ENCODE peak calls at places on chromosomes 7 and 10, in four cellular contexts. Q is K562, Z is HepG2, R is GM12892. U is an unnamed sample.

GRCh38 chr7:36284470-36284869 is 105.2 kb upstream of the ANLN start:
- DNase-seq in Z (no peak), Q (no peak), R (no peak), U (no peak)

GRCh38 chr7:142053988-142054387 is 57.5 kb upstream of the MGAM2 start:
- DNase-seq in R (no peak), Z (no peak), Q (no peak), U (no peak)

GRCh38 chr7:47047384-47047783 is 534.5 kb downstream of the TNS3 start:
- DNase-seq in Z (no peak), R (no peak), Q (no peak), U (no peak)

GRCh38 chr10:46223064-46223480 is 63.7 kb upstream of the ANTXRL start:
- DNase-seq in R (no peak), Z (no peak), Q (no peak), U (no peak)

GRCh38 chr10:78960316-78960800 is 108.4 kb upstream of the ZMIZ1 start:
- DNase-seq in R (no peak), Z (no peak), Q (no peak), U (no peak)

GRCh38 chr7:148481965-148482626 is 108.5 kb upstream of the C7orf33 start:
- DNase-seq in Q (no peak), R (no peak), Z (no peak), U (no peak)

GRCh38 chr7:90459888-90460287 is 9.6 kb upstream of the PTTG1IP2 start:
- DNase-seq in R (no peak), Q (peak), Z (peak), U (no peak)

GRCh38 chr7:33195264-33195663 is 65.9 kb downstream of the BBS9 start:
- DNase-seq in R (no peak), Q (no peak), Z (no peak), U (no peak)

GRCh38 chr10:35910234-35910633 is 268.1 kb upstream of the FZD8 start:
- DNase-seq in Q (no peak), Z (no peak), R (no peak), U (no peak)

GRCh38 chr10:84267503-84268126 is 22.8 kb downstream of the RGR start:
- DNase-seq in Z (peak), R (no peak), Q (peak), U (no peak)

GRCh38 chr10:14945097-14945496 is 8.8 kb downstream of the DCLRE1C start:
- DNase-seq in R (no peak), Z (no peak), Q (no peak), U (no peak)

GRCh38 chr7:27183682-27184341 is 1.2 kb downstream of the HOXA11 start:
- DNase-seq in R (no peak), Q (no peak), Z (no peak), U (no peak)

GRCh38 chr10:3701490-3701889 is 83.5 kb downstream of the KLF6 start:
- DNase-seq in Z (no peak), R (no peak), Q (no peak), U (no peak)

GRCh38 chr10:73810735-73811465 is 498 bp downstream of the NDST2 start:
- DNase-seq in Q (peak), Z (no peak), R (peak), U (peak)

GRCh38 chr7:149725426-149725821 is 48.0 kb downstream of the ZNF467 start:
- DNase-seq in Q (no peak), R (no peak), Z (no peak), U (no peak)

GRCh38 chr7:141198191-141198958 is 124.5 kb downstream of the TMEM178B start:
- DNase-seq in R (no peak), Z (no peak), Q (no peak), U (no peak)

GRCh38 chr7:79199961-79200360 is 253.5 kb downstream of the MAGI2 start:
- DNase-seq in R (no peak), Z (no peak), Q (no peak), U (no peak)

GRCh38 chr10:10007972-10008371 is 1009.7 kb upstream of the CELF2 start:
- DNase-seq in Q (no peak), Z (no peak), R (no peak), U (no peak)

GRCh38 chr7:139560678-139561077 is 37.2 kb downstream of the CLEC2L start:
- DNase-seq in Z (no peak), Q (peak), R (no peak), U (no peak)

GRCh38 chr10:101011517-101012423 is 12.2 kb downstream of the LZTS2 start:
- DNase-seq in R (no peak), Q (peak), Z (peak), U (no peak)

GRCh38 chr10:6920072-6921019 is 340.3 kb upstream of the PRKCQ start:
- DNase-seq in Z (peak), R (peak), Q (peak), U (peak)

GRCh38 chr7:74365320-74366022 is 76.3 kb downstream of the CLIP2 start:
- DNase-seq in R (no peak), Q (peak), Z (peak), U (no peak)

GRCh38 chr10:50909334-50910014 is 24.0 kb upstream of the A1CF start:
- DNase-seq in Z (no peak), Q (no peak), R (no peak), U (no peak)

GRCh38 chr7:39130304-39130703 is 152.6 kb downstream of the POU6F2 start:
- DNase-seq in Z (no peak), Q (no peak), R (no peak), U (no peak)

GRCh38 chr7:39137480-39137879 is 159.8 kb downstream of the POU6F2 start:
- DNase-seq in Q (no peak), Z (no peak), R (no peak), U (no peak)

GRCh38 chr7:39130740-39131538 is 153.2 kb downstream of the POU6F2 start:
- DNase-seq in R (no peak), Z (no peak), Q (no peak), U (no peak)

GRCh38 chr7:39132306-39132705 is 154.6 kb downstream of the POU6F2 start:
- DNase-seq in R (no peak), Q (no peak), Z (no peak), U (no peak)

GRCh38 chr7:39133088-39133487 is 155.4 kb downstream of the POU6F2 start:
- DNase-seq in Z (no peak), Q (no peak), R (no peak), U (no peak)
- TF ChIP-seq POLR2A in Z (no peak), Q (no peak), R (no peak), U (no peak)

DNA sequence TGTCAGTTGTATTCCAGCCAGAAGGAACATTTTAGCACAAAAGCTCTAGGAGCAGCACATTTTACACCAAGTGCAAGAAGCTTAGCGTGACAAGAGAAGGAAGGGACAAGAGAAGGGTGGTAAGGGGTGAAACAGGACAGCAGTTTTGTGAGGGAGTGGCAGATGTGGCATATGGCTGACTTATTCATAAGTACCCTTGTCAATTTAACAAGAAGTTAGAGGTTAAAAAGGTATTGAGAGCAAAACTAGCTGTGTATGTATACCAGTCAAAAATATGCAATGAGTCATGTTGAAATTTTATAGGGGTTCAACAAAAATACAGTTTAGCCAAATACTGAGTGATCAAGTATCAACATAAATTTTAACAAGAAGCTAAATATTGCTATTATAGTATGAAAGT is 561.5 kb upstream of the POT1 start:
- DNase-seq in Q (no peak), Z (no peak), R (no peak), U (no peak)
- TF ChIP-seq TAF1 in Q (no peak), Z (no peak), R (no peak), U (no peak)

GRCh38 chr10:96588060-96588554 is 1.3 kb upstream of the TM9SF3 start:
- DNase-seq in R (no peak), Z (peak), Q (no peak), U (no peak)
- TF ChIP-seq POLR2A in R (no peak), Z (peak), Q (no peak), U (no peak)

DNA sequence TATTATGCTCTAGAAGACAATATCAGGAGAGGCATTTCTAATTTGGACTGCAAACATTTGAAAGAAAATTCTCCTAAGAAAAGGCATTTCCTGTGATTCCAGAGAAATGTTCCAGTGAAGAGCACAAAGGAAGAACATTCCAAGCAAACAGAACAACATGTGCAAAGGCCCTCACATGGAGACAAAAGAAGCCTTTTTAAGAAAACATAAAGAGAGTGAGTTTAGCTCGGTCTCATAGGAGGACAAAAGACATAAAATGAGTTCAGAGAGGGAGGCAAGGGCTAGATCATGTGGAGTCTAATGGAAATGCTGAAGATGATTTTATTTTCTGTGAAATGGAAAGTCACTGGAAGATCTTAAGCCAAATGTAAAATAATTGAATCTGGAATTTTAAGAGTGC is 269.8 kb upstream of the HGF start:
- DNase-seq in Q (no peak), Z (no peak), R (no peak), U (no peak)
- TF ChIP-seq TAF1 in Q (no peak), Z (no peak), R (no peak), U (no peak)

DNA sequence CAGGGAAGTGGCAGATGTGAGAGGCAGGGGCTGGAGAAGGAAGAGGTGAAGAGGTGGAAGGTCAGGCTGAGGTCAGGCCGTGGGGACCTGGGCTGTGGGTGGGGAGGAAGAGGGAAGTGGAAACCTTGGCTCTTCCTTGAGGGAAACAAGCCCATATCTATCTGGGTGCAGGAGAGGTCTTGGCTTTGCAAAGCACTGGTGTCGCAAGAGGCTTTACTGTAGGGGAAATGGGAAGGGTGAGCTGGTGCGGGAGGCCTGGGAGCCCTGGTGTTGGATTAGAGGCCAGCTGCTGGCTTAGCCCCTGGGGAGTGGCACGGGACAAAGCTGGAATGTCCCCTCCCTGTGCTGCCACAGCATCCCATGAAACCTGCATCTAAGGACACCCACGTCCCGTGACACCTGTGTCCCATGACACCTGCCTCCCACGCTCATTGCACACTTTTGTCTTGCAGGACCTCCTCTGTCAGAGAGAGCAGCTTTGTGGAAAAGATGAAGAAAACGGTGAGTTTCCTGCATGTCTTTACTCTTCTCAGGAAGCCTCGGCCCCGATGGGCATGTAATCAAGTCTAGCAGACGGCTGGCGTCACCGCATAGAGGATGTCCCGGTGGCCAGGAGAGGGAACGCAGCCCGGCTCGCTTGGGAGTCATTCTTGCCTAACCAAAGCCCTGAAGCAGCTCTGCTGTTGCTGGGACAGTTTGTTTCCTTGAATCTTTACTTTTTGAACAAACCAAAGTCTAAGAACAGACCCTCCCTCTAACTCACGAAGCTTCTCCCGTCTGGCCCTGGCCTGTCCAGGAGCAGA is 22.2 kb downstream of the TMEM120A start:
- DNase-seq in R (no peak), Q (peak), Z (no peak), U (no peak)
- TF ChIP-seq POLR2A in R (no peak), Q (no peak), Z (no peak), U (no peak)